ENCODE peak calls at places on chromosomes 3 and 15, in four cellular contexts. Z, N, H and M are unnamed samples.

GRCh38 chr3:72255191-72255590 is 470.2 kb upstream of the PROK2 start:
- DNase-seq in H (peak), Z (peak), N (no peak), M (no peak)

GRCh38 chr3:40137586-40138295 is 171.8 kb upstream of the EIF1B start:
- DNase-seq in N (no peak), H (no peak), Z (no peak), M (no peak)

GRCh38 chr15:68885070-68885469 is 45.3 kb upstream of the SPESP1 start:
- DNase-seq in Z (no peak), N (no peak), H (no peak), M (no peak)

GRCh38 chr15:38028869-38029268 is 94.4 kb downstream of the TMCO5A start:
- DNase-seq in N (no peak), H (no peak), Z (no peak), M (no peak)

GRCh38 chr15:92062505-92062904 is 209.0 kb downstream of the SLCO3A1 start:
- DNase-seq in H (no peak), Z (no peak), N (no peak), M (no peak)

GRCh38 chr3:57755368-57756021 is 614 bp upstream of the SLMAP start:
- DNase-seq in N (no peak), H (peak), Z (peak), M (no peak)

GRCh38 chr15:78644979-78645378 is 4.0 kb upstream of the CHRNB4 start:
- DNase-seq in N (no peak), H (no peak), Z (no peak), M (no peak)

GRCh38 chr3:155019576-155019975 is 60.5 kb upstream of the MME start:
- DNase-seq in Z (no peak), N (no peak), H (no peak), M (no peak)

GRCh38 chr3:64214002-64214696 is 11.1 kb downstream of the PRICKLE2 start:
- DNase-seq in H (peak), N (no peak), Z (no peak), M (no peak)

GRCh38 chr3:100913870-100914654 is 79.2 kb downstream of the ABI3BP start:
- DNase-seq in N (no peak), Z (peak), H (no peak), M (no peak)

GRCh38 chr3:116384717-116385116 is 60.6 kb downstream of the LSAMP start:
- DNase-seq in N (no peak), H (no peak), Z (no peak), M (no peak)

GRCh38 chr3:117814975-117815374 is 1105.4 kb downstream of the TUSC7 start:
- DNase-seq in H (no peak), N (no peak), Z (no peak), M (no peak)

GRCh38 chr3:126908752-126909275 is 74.1 kb upstream of the PLXNA1 start:
- DNase-seq in N (no peak), H (no peak), Z (no peak), M (no peak)

GRCh38 chr3:187871204-187871591 is 125.9 kb upstream of the BCL6 start:
- DNase-seq in Z (no peak), N (no peak), H (no peak), M (no peak)

GRCh38 chr3:196740476-196741400 is 1.1 kb downstream of the PAK2 start:
- DNase-seq in N (no peak), Z (peak), H (no peak), M (no peak)

GRCh38 chr15:23415321-23415865 is 31.6 kb downstream of the GOLGA6L2 start:
- DNase-seq in H (no peak), N (no peak), Z (no peak), M (no peak)

GRCh38 chr3:3307491-3307890 is 128.0 kb upstream of the CRBN start:
- DNase-seq in Z (no peak), H (no peak), N (no peak), M (no peak)

GRCh38 chr3:80283783-80284182 is 516.0 kb upstream of the ROBO1 start:
- DNase-seq in Z (no peak), H (no peak), N (no peak), M (no peak)

GRCh38 chr3:119858957-119859356 is 77.1 kb downstream of the NR1I2 start:
- DNase-seq in H (no peak), N (no peak), Z (no peak), M (no peak)

GRCh38 chr15:85589873-85590272 is 204.9 kb downstream of the KLHL25 start:
- DNase-seq in Z (no peak), H (no peak), N (no peak), M (no peak)

GRCh38 chr3:127959873-127960272 is 44.8 kb downstream of the KBTBD12 start:
- DNase-seq in Z (peak), N (peak), H (peak), M (no peak)

GRCh38 chr15:57028176-57028575 is 109.7 kb downstream of the TCF12 start:
- DNase-seq in Z (no peak), N (no peak), H (no peak), M (no peak)

GRCh38 chr3:171255236-171255806 is 204.9 kb downstream of the TNIK start:
- DNase-seq in Z (no peak), H (no peak), N (no peak), M (no peak)

GRCh38 chr3:114392831-114393230 is 99.0 kb downstream of the TIGIT start:
- DNase-seq in Z (no peak), N (no peak), H (no peak), M (no peak)

GRCh38 chr3:141050913-141051632 is at the start of gene SPSB4:
- DNase-seq in Z (peak), H (no peak), N (peak), M (peak)

GRCh38 chr15:38705421-38706219 is 141.0 kb upstream of the RASGRP1 start:
- DNase-seq in H (no peak), Z (peak), N (no peak), M (no peak)

GRCh38 chr3:166462876-166463275 is 625.7 kb upstream of the BCHE start:
- DNase-seq in N (no peak), Z (no peak), H (no peak), M (no peak)

GRCh38 chr15:88013111-88013510 is 243.4 kb downstream of the NTRK3 start:
- DNase-seq in Z (no peak), N (no peak), H (no peak), M (no peak)

GRCh38 chr3:4581905-4582611 is 88.9 kb downstream of the ITPR1 start:
- DNase-seq in H (no peak), Z (no peak), N (no peak), M (no peak)

GRCh38 chr3:13800064-13800463 is 79.8 kb downstream of the WNT7A start:
- DNase-seq in H (no peak), N (no peak), Z (no peak), M (no peak)

GRCh38 chr3:146335386-146335785 is 84.5 kb upstream of the PLSCR4 start:
- DNase-seq in Z (no peak), N (no peak), H (no peak), M (no peak)

GRCh38 chr3:65953881-65954733 is 84.6 kb downstream of the MAGI1 start:
- DNase-seq in Z (no peak), N (no peak), H (peak), M (no peak)

GRCh38 chr15:34753236-34753894 is 1.4 kb downstream of the GJD2 start:
- DNase-seq in N (peak), Z (peak), H (no peak), M (peak)

GRCh38 chr15:73809728-73810501 is 56.8 kb upstream of the INSYN1 start:
- DNase-seq in H (no peak), Z (no peak), N (no peak), M (no peak)

GRCh38 chr15:85168642-85169173 is 187.1 kb downstream of the PDE8A start:
- DNase-seq in Z (peak), H (peak), N (peak), M (no peak)

GRCh38 chr15:89083246-89083645 is 5.0 kb upstream of the ABHD2 start:
- DNase-seq in Z (no peak), N (no peak), H (no peak), M (no peak)

GRCh38 chr15:88207565-88207964 is 49.0 kb downstream of the NTRK3 start:
- DNase-seq in Z (no peak), N (no peak), H (no peak), M (no peak)

GRCh38 chr15:41276821-41277220 is 45.8 kb downstream of the CHP1 start:
- DNase-seq in H (no peak), Z (no peak), N (no peak), M (no peak)

GRCh38 chr3:177358085-177358967 is 161.0 kb upstream of the TBL1XR1 start:
- DNase-seq in Z (peak), H (peak), N (peak), M (no peak)

DNA sequence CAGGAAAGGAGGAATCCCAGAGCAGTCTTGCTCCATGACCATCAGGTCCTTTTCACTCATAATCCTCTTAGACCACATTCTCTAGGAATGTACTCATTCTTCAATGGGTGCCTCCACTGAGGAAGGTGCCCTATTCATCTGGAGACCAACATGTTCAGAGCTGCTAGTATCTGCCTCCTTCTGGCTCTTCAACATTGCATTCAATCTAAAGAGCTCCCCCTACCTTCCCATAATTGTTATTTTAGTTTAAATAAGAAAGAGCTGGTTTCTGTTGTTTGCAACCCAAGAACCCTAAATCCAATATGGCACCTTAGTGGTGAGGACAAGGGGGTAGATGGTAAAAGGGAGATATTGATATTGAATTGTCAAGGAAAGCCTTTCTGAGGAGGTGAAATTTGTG is 67.6 kb downstream of the SCN11A start:
- DNase-seq in H (no peak), N (no peak), Z (no peak), M (peak)
- TF ChIP-seq CTCF in H (no peak), N (no peak), Z (no peak), M (no peak)

DNA sequence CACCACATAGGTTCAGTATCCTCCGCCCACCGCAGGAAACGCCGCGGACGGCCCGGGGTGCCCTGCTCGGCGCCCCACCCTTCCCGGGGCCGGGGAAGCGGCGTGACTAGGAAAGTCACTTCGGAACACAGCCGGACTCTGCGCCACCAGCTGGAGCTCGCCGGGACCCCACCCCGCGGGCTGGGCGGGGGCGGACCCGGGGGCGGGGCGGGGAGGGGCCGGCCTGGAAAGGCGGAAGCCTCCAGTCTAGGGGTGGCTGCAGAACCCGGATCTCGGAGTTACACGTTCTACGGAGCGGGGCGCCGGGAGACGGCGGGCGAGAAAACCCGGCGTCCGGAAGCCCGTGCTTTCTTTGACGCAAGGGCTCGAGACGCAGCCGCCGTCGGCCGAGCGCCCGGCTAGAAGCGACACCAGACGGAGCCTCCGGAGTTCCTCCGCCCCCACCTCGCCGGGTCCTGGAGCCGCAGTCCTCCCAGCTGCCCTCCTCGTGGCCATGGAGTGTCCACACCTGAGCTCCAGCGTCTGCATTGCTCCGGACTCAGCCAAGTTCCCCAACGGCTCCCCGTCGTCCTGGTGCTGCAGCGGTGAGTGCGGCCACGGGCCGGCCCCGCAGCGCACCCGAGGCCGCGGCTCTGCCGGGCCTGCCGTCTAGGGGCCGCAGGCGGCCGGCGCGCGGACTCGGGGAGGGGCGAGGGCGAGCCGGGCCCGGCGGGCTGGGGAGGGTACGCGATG is at the start of gene USP3:
- DNase-seq in N (peak), H (peak), Z (peak), M (peak)
- TF ChIP-seq CTCF in N (peak), H (peak), Z (peak), M (peak)

DNA sequence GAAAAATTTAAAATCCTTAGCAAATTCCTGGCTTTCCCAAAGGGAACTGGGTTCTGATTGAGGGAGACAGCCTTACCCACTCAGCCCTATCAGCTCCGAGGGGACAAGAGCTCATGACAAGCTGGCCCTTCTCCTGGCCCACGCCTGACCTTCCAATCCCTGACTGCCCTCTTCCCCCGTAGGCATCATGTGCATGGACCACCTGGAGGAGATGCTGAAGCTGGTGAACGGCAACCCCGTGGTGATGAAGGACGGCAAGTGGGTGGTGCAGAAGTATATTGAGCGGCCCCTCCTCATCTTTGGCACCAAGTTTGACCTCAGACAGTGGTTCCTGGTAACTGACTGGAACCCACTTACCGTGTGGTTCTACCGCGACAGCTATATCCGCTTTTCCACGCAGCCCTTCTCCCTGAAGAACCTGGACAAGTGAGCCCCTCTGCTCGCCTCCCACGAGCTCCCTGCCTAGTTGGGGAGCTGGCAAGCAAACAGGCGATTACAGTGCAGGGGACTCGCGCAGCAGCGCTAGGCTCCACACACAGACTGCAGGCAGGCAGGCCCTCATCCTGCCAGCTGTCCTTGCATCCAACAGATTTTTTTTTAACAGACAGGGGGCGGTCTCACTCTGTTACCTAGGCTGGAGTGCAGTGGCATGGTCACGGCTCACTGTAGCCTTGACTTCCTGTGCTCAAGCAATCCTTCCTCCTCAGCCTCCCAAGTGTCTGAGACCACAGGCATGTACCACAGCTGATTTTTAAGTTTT is 16.8 kb downstream of the RPUSD3 start:
- DNase-seq in H (no peak), Z (peak), N (no peak), M (no peak)
- TF ChIP-seq CTCF in H (no peak), Z (peak), N (peak), M (peak)

GRCh38 chr3:45135959-45136358 is 10.2 kb downstream of the CDCP1 start:
- DNase-seq in N (no peak), Z (no peak), H (no peak), M (no peak)

GRCh38 chr3:45139372-45139894 is 6.7 kb downstream of the CDCP1 start:
- DNase-seq in Z (no peak), H (no peak), N (no peak), M (no peak)

GRCh38 chr3:45140392-45140791 is 5.8 kb downstream of the CDCP1 start:
- DNase-seq in H (no peak), Z (no peak), N (no peak), M (no peak)

GRCh38 chr3:45134758-45135521 is 11.2 kb downstream of the CDCP1 start:
- DNase-seq in N (no peak), H (no peak), Z (no peak), M (no peak)

DNA sequence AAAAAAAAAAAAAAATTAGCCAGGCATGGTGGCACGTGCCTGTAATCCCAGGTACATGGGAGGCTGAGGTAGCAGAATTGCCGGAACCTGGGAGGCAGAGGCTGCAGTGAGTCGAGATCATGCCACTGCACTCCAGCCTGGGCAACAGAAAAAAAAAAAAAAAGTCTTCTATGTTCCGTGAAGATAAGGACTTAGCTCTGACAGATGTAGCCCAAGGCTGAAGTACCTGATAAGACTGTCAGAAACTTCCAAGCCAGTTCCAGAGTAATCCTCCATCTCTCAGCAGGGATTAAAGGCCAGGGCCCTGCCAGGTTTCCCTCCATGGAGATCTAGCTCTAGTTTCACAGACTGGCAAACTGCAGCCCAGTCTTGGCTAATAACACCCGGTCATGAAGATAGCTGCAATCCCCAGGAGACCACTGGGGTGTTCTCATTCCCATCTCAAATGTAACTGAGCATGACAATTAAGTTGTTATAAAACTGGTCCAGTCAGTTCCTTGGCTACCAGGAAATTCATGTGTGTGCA is 8.5 kb downstream of the CDCP1 start:
- DNase-seq in H (no peak), N (no peak), Z (no peak), M (no peak)
- TF ChIP-seq CTCF in H (no peak), N (peak), Z (no peak), M (no peak)

DNA sequence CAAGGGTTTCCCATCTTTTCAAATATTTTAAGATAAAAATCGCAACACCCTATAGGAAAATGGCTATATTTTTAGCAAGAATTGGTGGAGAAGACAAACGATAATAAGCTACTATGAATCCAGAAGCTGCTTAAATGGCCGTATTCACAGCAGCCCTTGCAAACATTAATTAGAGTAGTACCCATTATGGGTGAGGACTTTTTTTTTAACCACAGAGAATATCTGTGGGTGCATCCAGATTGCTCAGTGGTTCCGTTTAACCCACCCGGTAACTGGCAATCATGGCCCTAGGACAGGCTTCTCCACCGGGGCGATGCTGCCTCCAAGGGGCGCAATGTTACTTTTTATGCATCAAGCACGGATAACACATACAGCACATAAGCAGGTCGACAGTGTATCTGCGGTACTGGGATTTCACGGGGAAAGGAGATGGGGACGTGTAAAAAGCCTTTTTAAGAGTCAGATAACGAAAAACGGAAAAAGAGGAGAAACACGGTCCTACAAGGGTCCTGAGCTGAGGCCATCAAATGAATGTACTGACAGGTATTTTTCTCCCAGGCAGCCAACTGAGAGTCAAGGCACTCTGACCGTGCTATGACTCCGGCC is 968 bp upstream of the TMEM266 start:
- DNase-seq in H (no peak), Z (peak), N (peak), M (no peak)
- TF ChIP-seq CTCF in H (no peak), Z (peak), N (no peak), M (no peak)